ENCODE peak calls at places on chromosomes 11 and 22, in seven cellular contexts. E is GM23338; N is A549; L is effector memory CD4-positive, alpha-beta T cell; I is psoas muscle; C is left ventricle myocardium inferior; W is right cardiac atrium. T is an unnamed sample.

GRCh38 chr11:87020336-87020735 is 17.4 kb upstream of the TMEM135 start:
- DNase-seq in E (no peak), N (no peak), L (no peak), I (no peak), C (no peak), W (no peak), T (no peak)

GRCh38 chr11:111441443-111441842 is 62.4 kb upstream of the POU2AF1 start:
- DNase-seq in E (no peak), N (peak; percentile 42), L (no peak), I (no peak), C (no peak), W (no peak), T (no peak)

GRCh38 chr11:34940026-34940677 is 23.7 kb downstream of the PDHX start:
- DNase-seq in E (no peak), N (no peak), L (no peak), I (no peak), C (no peak), W (no peak), T (no peak)

GRCh38 chr11:121892863-121893262 is 223.2 kb downstream of the BLID start:
- DNase-seq in E (no peak), N (no peak), L (no peak), I (no peak), C (no peak), W (no peak), T (no peak)

GRCh38 chr22:35850831-35851230 is 133.2 kb downstream of the APOL5 start:
- DNase-seq in E (no peak), N (no peak), L (no peak), I (no peak), C (no peak), W (no peak), T (no peak)

GRCh38 chr11:64672875-64673274 is 50.1 kb downstream of the NRXN2 start:
- DNase-seq in E (no peak), N (no peak), L (no peak), I (no peak), C (no peak), W (no peak), T (no peak)

GRCh38 chr22:20155330-20156041 is 4.6 kb upstream of the CCDC188 start:
- DNase-seq in E (no peak), N (no peak), L (no peak), I (peak; percentile 55), C (peak; percentile 58), W (peak; percentile 83), T (no peak)

GRCh38 chr11:133832096-133833081 is 12.9 kb downstream of the SPATA19 start:
- DNase-seq in E (no peak), N (no peak), L (no peak), I (no peak), C (no peak), W (no peak), T (no peak)

GRCh38 chr22:47788461-47788860 is 1026.0 kb downstream of the TBC1D22A start:
- DNase-seq in E (no peak), N (no peak), L (no peak), I (no peak), C (no peak), W (no peak), T (no peak)

GRCh38 chr11:76712125-76712524 is 41.6 kb upstream of the LRRC32 start:
- DNase-seq in E (no peak), N (no peak), L (no peak), I (no peak), C (no peak), W (no peak), T (no peak)

GRCh38 chr11:103803062-103803461 is 233.4 kb upstream of the DDI1 start:
- DNase-seq in E (no peak), N (no peak), L (no peak), I (no peak), C (no peak), W (no peak), T (no peak)

GRCh38 chr11:75602916-75603315 is 40.9 kb downstream of the SERPINH1 start:
- DNase-seq in E (no peak), N (no peak), L (no peak), I (no peak), C (no peak), W (no peak), T (no peak)

GRCh38 chr11:92477686-92478085 is 253.1 kb downstream of the FAT3 start:
- DNase-seq in E (no peak), N (no peak), L (no peak), I (no peak), C (no peak), W (no peak), T (no peak)

GRCh38 chr22:50102946-50103345 is 13.1 kb downstream of the MOV10L1 start:
- DNase-seq in E (peak; percentile 38), N (peak; percentile 12), L (no peak), I (no peak), C (no peak), W (no peak), T (no peak)

GRCh38 chr11:70020336-70021214 is 57.5 kb upstream of the ANO1 start:
- DNase-seq in E (no peak), N (no peak), L (no peak), I (no peak), C (peak; percentile 39), W (peak; percentile 79), T (no peak)
- H3K27ac ChIP-seq in E (no peak overlapping the region), N (no peak overlapping the region), L (no peak overlapping the region), I (no peak overlapping the region), C (peak overlapping the region; percentile 76), W (no peak overlapping the region), T (no peak overlapping the region)

GRCh38 chr11:8925711-8926110 is 7.0 kb downstream of the C11orf16 start:
- DNase-seq in E (no peak), N (no peak), L (no peak), I (no peak), C (no peak), W (no peak), T (no peak)

GRCh38 chr11:8927233-8927632 is 5.5 kb downstream of the C11orf16 start:
- DNase-seq in E (no peak), N (no peak), L (no peak), I (no peak), C (no peak), W (no peak), T (no peak)

GRCh38 chr11:8928981-8929615 is 3.6 kb downstream of the C11orf16 start:
- DNase-seq in E (no peak), N (no peak), L (no peak), I (no peak), C (no peak), W (no peak), T (no peak)

GRCh38 chr11:8922691-8923090 is 10.1 kb downstream of the C11orf16 start:
- DNase-seq in E (no peak), N (no peak), L (no peak), I (no peak), C (no peak), W (no peak), T (no peak)

DNA sequence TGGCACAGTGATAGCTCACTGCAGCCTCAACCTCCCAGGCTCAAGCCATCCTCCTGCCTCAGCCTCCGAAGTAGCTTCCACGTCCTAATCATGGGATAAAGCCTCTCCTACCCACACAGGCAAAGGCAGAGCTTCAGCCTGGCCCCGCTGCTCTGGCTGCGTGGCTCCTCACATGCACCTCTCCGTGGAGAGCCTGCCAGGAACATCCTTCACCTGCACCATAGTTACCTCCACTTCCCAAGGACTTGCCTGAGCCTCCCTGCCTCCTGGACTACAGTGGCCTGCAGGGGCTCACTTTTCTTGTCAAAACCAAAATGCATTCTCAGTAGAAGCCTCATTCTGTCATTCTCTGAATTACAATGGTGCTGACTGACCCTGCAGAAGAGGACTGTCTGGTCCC is 6.5 kb downstream of the C11orf16 start:
- DNase-seq in E (no peak), N (no peak), L (no peak), I (no peak), C (no peak), W (no peak), T (no peak)
- H3K27ac ChIP-seq in E (no peak overlapping the region), N (no peak overlapping the region), L (no peak overlapping the region), I (no peak overlapping the region), C (no peak overlapping the region), W (no peak overlapping the region), T (no peak overlapping the region)

GRCh38 chr11:95229199-95230053 is 1.6 kb downstream of the SESN3 start:
- DNase-seq in E (peak; percentile 28), N (no peak), L (no peak), I (no peak), C (no peak), W (no peak), T (peak; percentile 8)
- H3K27ac ChIP-seq in E (no peak overlapping the region), N (no peak overlapping the region), L (peak overlapping the region; percentile 18), I (no peak overlapping the region), C (peak overlapping the region; percentile 86), W (no peak overlapping the region), T (peak overlapping the region; percentile 77)

GRCh38 chr11:127268956-127269355 is 268.4 kb upstream of the KIRREL3 start:
- DNase-seq in E (no peak), N (no peak), L (no peak), I (no peak), C (no peak), W (no peak), T (no peak)
- H3K27ac ChIP-seq in E (no peak overlapping the region), N (no peak overlapping the region), L (no peak overlapping the region), I (no peak overlapping the region), C (no peak overlapping the region), W (no peak overlapping the region), T (no peak overlapping the region)

T was measured in naive thymus-derived CD4-positive, alpha-beta T cell.